ENCODE peak calls at places on chromosomes 2 and 18, in eight cellular contexts. One of them, this sample, is unnamed.

GRCh38 chr2:81767173-81767720 is 1462.7 kb upstream of the LRRTM1 start:
- DNase-seq in H54: peak
- DNase-seq in erythroblast: no peak
- DNase-seq in right lobe of liver: no peak
- DNase-seq in NB4: no peak
- DNase-seq in stomach: no peak
- DNase-seq in K562: no peak
- DNase-seq in HepG2: no peak
- DNase-seq in this sample: no peak

GRCh38 chr2:214810670-214811069 is 1.2 kb upstream of the BARD1 start:
- DNase-seq in H54: no peak
- DNase-seq in erythroblast: peak
- DNase-seq in right lobe of liver: no peak
- DNase-seq in NB4: peak
- DNase-seq in stomach: no peak
- DNase-seq in K562: peak
- DNase-seq in HepG2: no peak
- DNase-seq in this sample: no peak

GRCh38 chr2:121947681-121948080 is 192.2 kb downstream of the TSN start:
- DNase-seq in H54: no peak
- DNase-seq in erythroblast: no peak
- DNase-seq in right lobe of liver: no peak
- DNase-seq in NB4: peak
- DNase-seq in stomach: no peak
- DNase-seq in K562: no peak
- DNase-seq in HepG2: no peak
- DNase-seq in this sample: no peak

GRCh38 chr2:112627060-112628040 is 18.4 kb upstream of the SLC20A1 start:
- DNase-seq in H54: no peak
- DNase-seq in erythroblast: no peak
- DNase-seq in right lobe of liver: no peak
- DNase-seq in NB4: peak
- DNase-seq in stomach: peak
- DNase-seq in K562: no peak
- DNase-seq in HepG2: no peak
- DNase-seq in this sample: no peak

GRCh38 chr2:48483506-48483905 is 46.4 kb upstream of the STON1 start:
- DNase-seq in H54: no peak
- DNase-seq in erythroblast: no peak
- DNase-seq in right lobe of liver: no peak
- DNase-seq in NB4: no peak
- DNase-seq in stomach: no peak
- DNase-seq in K562: no peak
- DNase-seq in HepG2: no peak
- DNase-seq in this sample: no peak

GRCh38 chr2:23460228-23460627 is 75.2 kb downstream of the KLHL29 start:
- DNase-seq in H54: peak
- DNase-seq in erythroblast: peak
- DNase-seq in right lobe of liver: no peak
- DNase-seq in NB4: peak
- DNase-seq in stomach: no peak
- DNase-seq in K562: no peak
- DNase-seq in HepG2: no peak
- DNase-seq in this sample: no peak

GRCh38 chr2:13694673-13695072 is 937.8 kb upstream of the LRATD1 start:
- DNase-seq in H54: no peak
- DNase-seq in erythroblast: no peak
- DNase-seq in right lobe of liver: no peak
- DNase-seq in NB4: no peak
- DNase-seq in stomach: no peak
- DNase-seq in K562: no peak
- DNase-seq in HepG2: no peak
- DNase-seq in this sample: no peak

GRCh38 chr2:232908695-232909094 is 38.6 kb downstream of the SNORC start:
- DNase-seq in H54: no peak
- DNase-seq in erythroblast: no peak
- DNase-seq in right lobe of liver: no peak
- DNase-seq in NB4: no peak
- DNase-seq in stomach: no peak
- DNase-seq in K562: no peak
- DNase-seq in HepG2: no peak
- DNase-seq in this sample: no peak

GRCh38 chr2:46171441-46171953 is 125.7 kb upstream of the EPAS1 start:
- DNase-seq in H54: peak
- DNase-seq in erythroblast: no peak
- DNase-seq in right lobe of liver: no peak
- DNase-seq in NB4: no peak
- DNase-seq in stomach: no peak
- DNase-seq in K562: no peak
- DNase-seq in HepG2: no peak
- DNase-seq in this sample: no peak

GRCh38 chr2:160583162-160583522 is 89.5 kb upstream of the RBMS1 start:
- DNase-seq in H54: no peak
- DNase-seq in erythroblast: no peak
- DNase-seq in right lobe of liver: no peak
- DNase-seq in NB4: no peak
- DNase-seq in stomach: no peak
- DNase-seq in K562: no peak
- DNase-seq in HepG2: no peak
- DNase-seq in this sample: no peak

GRCh38 chr2:45771251-45771650 is 119.8 kb downstream of the PRKCE start:
- DNase-seq in H54: no peak
- DNase-seq in erythroblast: no peak
- DNase-seq in right lobe of liver: peak
- DNase-seq in NB4: peak
- DNase-seq in stomach: no peak
- DNase-seq in K562: no peak
- DNase-seq in HepG2: no peak
- DNase-seq in this sample: no peak

GRCh38 chr2:165898381-165898780 is 55.2 kb downstream of the TTC21B start:
- DNase-seq in H54: no peak
- DNase-seq in erythroblast: no peak
- DNase-seq in right lobe of liver: no peak
- DNase-seq in NB4: peak
- DNase-seq in stomach: no peak
- DNase-seq in K562: no peak
- DNase-seq in HepG2: no peak
- DNase-seq in this sample: no peak

GRCh38 chr2:73258913-73259215 is 24.8 kb downstream of the CCT7 start:
- DNase-seq in H54: no peak
- DNase-seq in erythroblast: no peak
- DNase-seq in right lobe of liver: no peak
- DNase-seq in NB4: no peak
- DNase-seq in stomach: no peak
- DNase-seq in K562: no peak
- DNase-seq in HepG2: no peak
- DNase-seq in this sample: no peak

GRCh38 chr18:79611040-79611681 is 68.4 kb upstream of the CTDP1 start:
- DNase-seq in H54: peak
- DNase-seq in erythroblast: no peak
- DNase-seq in right lobe of liver: peak
- DNase-seq in NB4: no peak
- DNase-seq in stomach: no peak
- DNase-seq in K562: peak
- DNase-seq in HepG2: no peak
- DNase-seq in this sample: no peak

GRCh38 chr2:26562811-26563645 is 78.1 kb downstream of the CIB4 start:
- DNase-seq in H54: peak
- DNase-seq in erythroblast: no peak
- DNase-seq in right lobe of liver: peak
- DNase-seq in NB4: no peak
- DNase-seq in stomach: peak
- DNase-seq in K562: no peak
- DNase-seq in HepG2: no peak
- DNase-seq in this sample: no peak

GRCh38 chr2:70709746-70710145 is 58.3 kb downstream of the ADD2 start:
- DNase-seq in H54: no peak
- DNase-seq in erythroblast: no peak
- DNase-seq in right lobe of liver: no peak
- DNase-seq in NB4: no peak
- DNase-seq in stomach: no peak
- DNase-seq in K562: no peak
- DNase-seq in HepG2: no peak
- DNase-seq in this sample: no peak

DNA sequence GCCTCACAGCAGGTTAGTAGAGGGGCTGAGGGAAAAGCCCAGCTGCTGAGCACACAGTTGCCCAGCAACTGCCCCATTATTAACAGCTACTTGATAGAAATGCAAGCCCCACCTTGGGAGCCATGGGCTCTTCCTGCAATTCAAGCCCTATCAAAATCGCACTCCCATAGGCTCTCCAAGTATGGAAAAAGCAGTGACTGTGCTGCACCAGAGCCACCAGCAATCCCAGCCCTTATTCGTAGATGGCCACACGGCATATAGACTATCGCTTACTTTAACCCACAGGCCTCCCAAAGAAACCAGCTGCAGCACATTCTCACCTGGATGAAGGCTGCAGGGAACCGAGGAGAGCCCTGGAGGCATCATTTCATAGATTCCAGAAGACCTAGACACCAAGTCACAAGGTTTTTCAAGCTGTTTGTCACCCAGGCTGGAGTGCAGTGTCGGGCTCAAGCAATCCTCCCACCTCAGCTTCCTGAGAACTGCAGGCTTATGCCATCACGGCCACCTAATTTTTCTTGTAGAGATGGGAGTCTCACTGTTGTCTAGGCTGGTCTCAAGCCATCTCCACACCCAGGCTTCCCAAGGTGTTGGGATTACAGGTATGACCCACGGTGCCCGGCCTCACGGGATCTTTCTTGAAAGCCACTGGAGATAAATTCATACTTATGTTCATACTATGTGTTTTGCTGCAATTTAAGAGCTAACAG is 11.3 kb downstream of the NCL start:
- DNase-seq in H54: no peak
- DNase-seq in erythroblast: no peak
- DNase-seq in right lobe of liver: no peak
- DNase-seq in NB4: peak
- DNase-seq in stomach: no peak
- DNase-seq in K562: no peak
- DNase-seq in HepG2: peak
- DNase-seq in this sample: no peak
- TF ChIP-seq POLR2A in H54: no peak
- TF ChIP-seq POLR2A in erythroblast: peak
- TF ChIP-seq POLR2A in right lobe of liver: no peak
- TF ChIP-seq POLR2A in NB4: peak
- TF ChIP-seq POLR2A in stomach: no peak
- TF ChIP-seq POLR2A in K562: peak
- TF ChIP-seq POLR2A in HepG2: peak
- TF ChIP-seq POLR2A in this sample: peak

GRCh38 chr2:53969285-53970094 is 1.3 kb downstream of the PSME4 start:
- DNase-seq in H54: peak
- DNase-seq in erythroblast: peak
- DNase-seq in right lobe of liver: no peak
- DNase-seq in NB4: peak
- DNase-seq in stomach: no peak
- DNase-seq in K562: peak
- DNase-seq in HepG2: peak
- DNase-seq in this sample: no peak
- TF ChIP-seq POLR2A in H54: no peak
- TF ChIP-seq POLR2A in erythroblast: peak
- TF ChIP-seq POLR2A in right lobe of liver: no peak
- TF ChIP-seq POLR2A in NB4: no peak
- TF ChIP-seq POLR2A in stomach: no peak
- TF ChIP-seq POLR2A in K562: no peak
- TF ChIP-seq POLR2A in HepG2: no peak
- TF ChIP-seq POLR2A in this sample: no peak

DNA sequence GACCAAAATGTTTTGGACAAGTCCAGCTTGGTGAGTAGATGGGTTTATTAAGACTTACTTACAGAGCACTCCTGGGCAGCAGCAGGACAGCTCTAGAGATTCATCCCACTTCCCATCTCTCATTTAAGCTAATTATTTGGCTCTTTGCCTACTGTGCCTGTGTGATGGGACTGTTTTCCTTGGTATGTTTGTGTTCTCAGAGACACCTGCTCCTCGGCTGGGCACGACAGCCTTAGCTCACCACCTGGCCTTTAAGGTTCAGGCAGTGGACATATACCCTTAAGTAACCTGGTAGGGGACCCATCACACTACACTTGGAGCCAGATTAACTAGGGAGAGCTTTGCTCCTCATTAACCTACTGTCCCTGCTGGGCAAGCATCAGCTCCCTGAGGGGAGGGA is 41.7 kb upstream of the EFEMP1 start:
- DNase-seq in H54: no peak
- DNase-seq in erythroblast: no peak
- DNase-seq in right lobe of liver: no peak
- DNase-seq in NB4: no peak
- DNase-seq in stomach: no peak
- DNase-seq in K562: no peak
- DNase-seq in HepG2: no peak
- DNase-seq in this sample: no peak
- TF ChIP-seq POLR2A in H54: no peak
- TF ChIP-seq POLR2A in erythroblast: no peak
- TF ChIP-seq POLR2A in right lobe of liver: no peak
- TF ChIP-seq POLR2A in NB4: no peak
- TF ChIP-seq POLR2A in stomach: no peak
- TF ChIP-seq POLR2A in K562: no peak
- TF ChIP-seq POLR2A in HepG2: no peak
- TF ChIP-seq POLR2A in this sample: no peak

DNA sequence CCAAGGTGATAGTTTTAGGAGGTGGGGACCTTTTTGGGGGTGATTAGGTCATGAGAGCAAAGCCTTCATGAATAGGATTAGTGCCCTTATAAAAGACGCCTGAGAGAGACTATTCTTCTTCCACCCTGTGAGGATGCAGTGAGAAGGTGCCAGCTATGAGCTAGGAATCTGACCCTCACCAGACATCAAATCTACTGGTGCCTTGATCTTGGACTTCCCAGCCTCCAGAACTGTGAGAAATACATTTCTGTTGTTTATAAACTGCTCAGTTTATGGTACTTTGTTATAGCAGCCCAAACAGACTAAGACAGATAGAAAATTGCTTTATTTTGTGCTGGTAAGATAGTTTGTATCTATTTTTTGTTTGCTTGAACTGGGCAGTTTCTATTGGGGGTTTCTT is 40.1 kb downstream of the PHLPP1 start:
- DNase-seq in H54: no peak
- DNase-seq in erythroblast: no peak
- DNase-seq in right lobe of liver: no peak
- DNase-seq in NB4: no peak
- DNase-seq in stomach: no peak
- DNase-seq in K562: no peak
- DNase-seq in HepG2: no peak
- DNase-seq in this sample: no peak
- TF ChIP-seq POLR2A in H54: no peak
- TF ChIP-seq POLR2A in erythroblast: no peak
- TF ChIP-seq POLR2A in right lobe of liver: no peak
- TF ChIP-seq POLR2A in NB4: no peak
- TF ChIP-seq POLR2A in stomach: no peak
- TF ChIP-seq POLR2A in K562: no peak
- TF ChIP-seq POLR2A in HepG2: no peak
- TF ChIP-seq POLR2A in this sample: no peak

GRCh38 chr2:151357359-151357758 is at the start of gene TNFAIP6:
- DNase-seq in H54: no peak
- DNase-seq in erythroblast: peak
- DNase-seq in right lobe of liver: no peak
- DNase-seq in NB4: peak
- DNase-seq in stomach: no peak
- DNase-seq in K562: no peak
- DNase-seq in HepG2: no peak
- DNase-seq in this sample: no peak
- TF ChIP-seq POLR2A in H54: no peak
- TF ChIP-seq POLR2A in erythroblast: no peak
- TF ChIP-seq POLR2A in right lobe of liver: no peak
- TF ChIP-seq POLR2A in NB4: no peak
- TF ChIP-seq POLR2A in stomach: no peak
- TF ChIP-seq POLR2A in K562: no peak
- TF ChIP-seq POLR2A in HepG2: no peak
- TF ChIP-seq POLR2A in this sample: no peak

This sample was measured in GM12892.